ENCODE peak calls at places on chromosomes 13 and 19, in five cellular contexts. Z, U, B, V and F are unnamed samples.
A peak's percentile ranks its signal among the peaks of the same experiment; 100 is the strongest.

GRCh38 chr19:40702337-40703012 is 12.0 kb upstream of the NUMBL start:
- DNase-seq in U (no peak), V (no peak), Z (no peak), B (peak; percentile 57), F (no peak)

GRCh38 chr19:1252818-1253513 is 4.6 kb downstream of the MIDN start:
- DNase-seq in U (peak; percentile 96), B (peak; percentile 88), V (peak; percentile 80), Z (peak; percentile 89), F (peak; percentile 83)

GRCh38 chr13:36154567-36155231 is 23.5 kb upstream of the DCLK1 start:
- DNase-seq in U (no peak), B (no peak), V (no peak), Z (peak; percentile 1), F (no peak)

GRCh38 chr13:34216251-34216650 is 398.3 kb downstream of the RFC3 start:
- DNase-seq in Z (no peak), B (no peak), U (no peak), V (no peak), F (no peak)

GRCh38 chr13:112057736-112058518 is 9.0 kb upstream of the SOX1 start:
- DNase-seq in U (no peak), V (no peak), B (peak; percentile 21), Z (no peak), F (no peak)

GRCh38 chr13:26327905-26328304 is 74.0 kb downstream of the CDK8 start:
- DNase-seq in Z (no peak), U (no peak), B (no peak), V (no peak), F (no peak)

GRCh38 chr19:12880551-12881171 is 588 bp downstream of the DNASE2 start:
- DNase-seq in Z (peak; percentile 32), V (no peak), U (no peak), B (peak; percentile 50), F (peak; percentile 47)

GRCh38 chr13:77510156-77510555 is 25.4 kb upstream of the SCEL start:
- DNase-seq in U (no peak), Z (no peak), V (no peak), B (no peak), F (no peak)

GRCh38 chr19:41392775-41393174 is 4.4 kb downstream of the EXOSC5 start:
- DNase-seq in Z (no peak), U (no peak), B (no peak), V (no peak), F (no peak)

GRCh38 chr19:2296141-2296540 is 11.8 kb downstream of the LINGO3 start:
- DNase-seq in V (no peak), U (no peak), Z (no peak), B (no peak), F (no peak)

GRCh38 chr19:39926170-39926755 is 8.2 kb downstream of the FCGBP start:
- DNase-seq in B (no peak), V (no peak), U (no peak), Z (no peak), F (no peak)

GRCh38 chr19:8206147-8207087 is 2.8 kb upstream of the CERS4 start:
- DNase-seq in B (peak; percentile 83), U (no peak), Z (no peak), V (no peak), F (no peak)

GRCh38 chr13:110590577-110590976 is 24.8 kb upstream of the NAXD start:
- DNase-seq in Z (no peak), B (peak; percentile 31), U (no peak), V (no peak), F (no peak)

GRCh38 chr19:18519962-18520847 is 1.7 kb downstream of the ELL start:
- DNase-seq in B (peak; percentile 88), Z (peak; percentile 78), U (peak; percentile 52), V (peak; percentile 63), F (peak; percentile 76)

GRCh38 chr13:49308104-49308875 is 60.6 kb downstream of the CDADC1 start:
- DNase-seq in V (no peak), Z (no peak), U (peak; percentile 35), B (peak; percentile 86), F (peak; percentile 68)

GRCh38 chr13:101417043-101417406 is 717 bp upstream of the NALCN start:
- DNase-seq in V (no peak), B (no peak), U (no peak), Z (no peak), F (no peak)

GRCh38 chr13:91805605-91806004 is 407.2 kb downstream of the GPC5 start:
- DNase-seq in U (no peak), V (peak; percentile 4), B (no peak), Z (no peak), F (no peak)